ENCODE peak calls at places on chromosomes 16 and 17, in seven cellular contexts. Y is A549, J is IMR-90, G is upper lobe of left lung, D is HCT116, L is body of pancreas, S is testis. E is an unnamed sample.

GRCh38 chr17:57834146-57834741 is 15.6 kb downstream of the MRPS23 start:
- DNase-seq in Y (no peak), J (no peak), G (no peak), D (no peak), L (peak), S (peak), E (no peak)

GRCh38 chr17:58648236-58648635 is 43.6 kb downstream of the TEX14 start:
- DNase-seq in Y (no peak), J (no peak), G (no peak), D (no peak), L (no peak), S (no peak), E (no peak)

GRCh38 chr17:40366076-40366860 is 1.7 kb upstream of the GJD3 start:
- DNase-seq in Y (no peak), J (no peak), G (no peak), D (no peak), L (no peak), S (no peak), E (no peak)

GRCh38 chr16:74111583-74111982 is 185.0 kb upstream of the PSMD7 start:
- DNase-seq in Y (no peak), J (no peak), G (no peak), D (no peak), L (no peak), S (no peak), E (no peak)

GRCh38 chr17:74682028-74682427 is 30.7 kb downstream of the CD300LF start:
- DNase-seq in Y (no peak), J (no peak), G (no peak), D (no peak), L (no peak), S (no peak), E (no peak)

GRCh38 chr17:4742629-4743028 is 2.9 kb upstream of the CXCL16 start:
- DNase-seq in Y (no peak), J (no peak), G (no peak), D (no peak), L (no peak), S (no peak), E (no peak)

GRCh38 chr16:62752837-62753236 is 716.6 kb upstream of the CDH8 start:
- DNase-seq in Y (no peak), J (no peak), G (no peak), D (no peak), L (no peak), S (no peak), E (no peak)

GRCh38 chr17:63151981-63152523 is 186.0 kb downstream of the TANC2 start:
- DNase-seq in Y (no peak), J (peak), G (no peak), D (no peak), L (no peak), S (no peak), E (no peak)

GRCh38 chr17:38685485-38685884 is 10.7 kb upstream of the EPOP start:
- DNase-seq in Y (no peak), J (no peak), G (peak), D (no peak), L (no peak), S (no peak), E (no peak)

GRCh38 chr16:21038197-21038596 is 112.4 kb downstream of the DNAH3 start:
- DNase-seq in Y (no peak), J (no peak), G (no peak), D (no peak), L (no peak), S (no peak), E (no peak)

GRCh38 chr17:16919663-16920627 is 52.0 kb downstream of the TNFRSF13B start:
- DNase-seq in Y (no peak), J (no peak), G (no peak), D (no peak), L (no peak), S (no peak), E (no peak)

GRCh38 chr16:27377666-27378485 is 24.1 kb upstream of the IL21R start:
- DNase-seq in Y (no peak), J (no peak), G (no peak), D (no peak), L (no peak), S (no peak), E (peak)

GRCh38 chr17:35041390-35041789 is 22.1 kb downstream of the RFFL start:
- DNase-seq in Y (no peak), J (no peak), G (no peak), D (no peak), L (no peak), S (no peak), E (no peak)

GRCh38 chr17:30550512-30551273 is 73.5 kb downstream of the GOSR1 start:
- DNase-seq in Y (no peak), J (peak), G (no peak), D (peak), L (no peak), S (no peak), E (peak)

GRCh38 chr16:13112639-13113038 is 211.2 kb downstream of the SHISA9 start:
- DNase-seq in Y (no peak), J (no peak), G (no peak), D (no peak), L (no peak), S (no peak), E (no peak)

GRCh38 chr16:66899310-66899944 is 19.1 kb downstream of the PDP2 start:
- DNase-seq in Y (no peak), J (peak), G (no peak), D (no peak), L (no peak), S (no peak), E (no peak)

GRCh38 chr16:68367034-68367433 is 56.2 kb downstream of the PRMT7 start:
- DNase-seq in Y (peak), J (peak), G (no peak), D (peak), L (no peak), S (peak), E (no peak)

GRCh38 chr16:17258848-17259713 is 211.7 kb downstream of the XYLT1 start:
- DNase-seq in Y (peak), J (peak), G (peak), D (no peak), L (no peak), S (no peak), E (no peak)

DNA sequence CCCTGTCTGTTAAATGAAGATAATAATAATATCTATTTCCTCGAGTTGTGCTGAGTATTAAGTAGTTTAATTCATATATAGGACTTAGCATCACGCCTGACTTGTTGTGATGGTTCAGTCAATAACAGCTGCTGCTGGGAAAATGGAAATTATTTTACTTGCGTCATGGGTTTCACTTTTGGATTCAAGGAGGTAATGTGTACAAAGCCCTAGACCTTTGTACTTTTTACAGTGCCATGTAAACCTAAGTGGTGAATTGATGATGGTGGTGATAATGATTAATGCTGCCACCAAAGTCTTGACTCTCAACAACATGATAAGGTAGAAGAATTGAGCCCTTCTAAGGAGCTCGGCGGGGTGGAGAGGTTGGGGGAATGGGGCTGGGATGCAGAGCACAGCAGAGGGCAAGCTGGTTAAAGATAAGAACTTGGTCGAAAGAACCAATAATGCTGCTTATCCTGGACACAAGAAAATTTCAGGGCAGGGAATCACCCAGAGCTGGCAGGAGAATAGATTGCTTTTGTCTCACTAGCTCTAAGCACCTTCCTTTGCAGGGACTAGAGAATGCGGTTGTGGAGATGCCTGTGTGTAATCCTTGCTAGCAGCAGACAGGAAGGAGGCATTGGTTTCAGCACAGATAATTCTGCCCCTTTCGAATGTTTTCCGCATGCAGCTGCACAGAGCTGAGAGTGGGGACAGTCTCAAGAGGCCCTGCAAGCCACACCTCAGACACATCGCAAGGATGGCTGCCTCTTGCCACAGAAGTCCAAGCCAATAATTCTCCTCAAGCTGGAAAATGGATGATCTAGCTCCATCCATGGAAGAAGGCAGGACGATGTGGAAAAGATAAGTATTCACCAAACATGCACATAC is 187.1 kb downstream of the TMEM114 start:
- DNase-seq in Y (no peak), J (no peak), G (no peak), D (no peak), L (no peak), S (no peak), E (no peak)
- H3K4me3 ChIP-seq in Y (no peak), J (no peak), G (no peak), D (no peak), L (no peak), S (no peak), E (no peak)

GRCh38 chr16:49539758-49540157 is 166.2 kb downstream of the C16orf78 start:
- DNase-seq in Y (no peak), J (no peak), G (no peak), D (no peak), L (no peak), S (no peak), E (no peak)

GRCh38 chr16:49540836-49541235 is 167.2 kb downstream of the C16orf78 start:
- DNase-seq in Y (no peak), J (no peak), G (no peak), D (no peak), L (no peak), S (no peak), E (no peak)

GRCh38 chr16:49544828-49545227 is 171.2 kb downstream of the C16orf78 start:
- DNase-seq in Y (no peak), J (no peak), G (no peak), D (no peak), L (no peak), S (no peak), E (no peak)

GRCh38 chr16:49543315-49543946 is 169.8 kb downstream of the C16orf78 start:
- DNase-seq in Y (no peak), J (no peak), G (no peak), D (no peak), L (no peak), S (no peak), E (no peak)

GRCh38 chr16:49542391-49542891 is 168.8 kb downstream of the C16orf78 start:
- DNase-seq in Y (no peak), J (no peak), G (no peak), D (no peak), L (no peak), S (no peak), E (no peak)
- TF ChIP-seq CTCF in Y (no peak), J (no peak), G (no peak), D (no peak), L (no peak), S (no peak), E (no peak)

DNA sequence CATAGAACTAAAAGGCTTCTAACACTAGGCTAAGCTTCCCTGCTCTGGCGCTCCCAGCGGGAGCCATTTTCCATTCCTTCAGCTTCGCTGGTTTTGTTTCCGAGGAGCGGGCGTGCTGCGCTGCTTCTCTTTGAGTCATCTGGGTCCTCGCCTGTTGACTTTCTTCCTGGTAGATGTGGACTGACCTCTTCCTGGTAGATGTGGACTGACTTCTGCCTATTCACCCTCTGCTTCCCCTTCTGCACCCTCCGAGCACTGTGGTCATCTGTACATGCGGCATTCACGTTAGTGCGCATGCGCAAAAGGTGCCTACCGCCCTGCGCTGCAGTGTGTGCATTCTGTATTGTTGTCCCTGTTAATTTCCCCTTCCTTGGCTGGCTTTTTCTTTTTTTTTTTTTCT is 40.8 kb upstream of the SEC14L1 start:
- DNase-seq in Y (no peak), J (no peak), G (no peak), D (no peak), L (no peak), S (peak), E (peak)
- TF ChIP-seq POLR2A in Y (no peak), J (no peak), G (peak), D (no peak), L (peak), S (no peak), E (no peak)

DNA sequence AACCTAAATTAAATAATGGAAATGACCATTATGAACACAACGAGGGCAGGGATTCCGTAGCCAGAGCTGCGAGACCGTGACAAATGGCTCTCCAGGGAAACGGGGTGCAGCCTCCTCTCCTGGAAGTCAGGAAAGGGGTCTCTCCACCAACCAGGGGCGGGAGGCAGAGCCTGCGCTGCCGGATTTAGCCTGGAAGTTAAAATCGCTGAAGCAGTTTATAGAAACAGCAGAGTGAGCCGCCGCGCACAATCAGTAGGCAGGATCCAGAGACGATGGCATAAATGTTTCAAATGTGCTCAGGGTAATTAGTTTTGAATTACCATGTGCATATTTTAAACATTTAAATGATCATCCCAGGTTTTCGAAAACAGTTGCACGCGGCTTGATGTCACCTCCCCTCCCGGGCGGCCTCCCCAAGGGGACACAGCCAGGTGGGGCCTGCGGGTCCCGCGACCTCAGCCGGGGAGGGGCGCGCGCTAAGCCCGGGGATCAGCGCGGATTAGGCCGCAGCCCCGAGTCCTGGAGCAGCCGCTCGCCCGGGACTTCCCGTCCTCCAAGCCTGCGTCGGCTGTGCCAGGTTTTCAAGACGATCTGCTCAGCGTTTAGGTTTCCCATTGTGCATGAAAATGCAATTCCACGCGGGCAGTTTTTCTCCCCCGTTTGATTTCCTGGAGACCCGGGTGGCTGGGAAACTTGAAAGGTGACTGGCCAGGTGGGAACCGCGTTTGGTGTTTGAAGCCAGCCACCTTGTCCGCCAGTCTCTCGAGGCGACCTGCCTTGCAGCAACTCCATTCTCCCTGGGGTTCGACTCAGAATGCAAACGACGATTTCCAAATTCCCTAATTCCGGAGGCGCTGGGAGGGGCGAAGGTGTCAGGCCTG is 78.3 kb downstream of the RPA1 start:
- DNase-seq in Y (no peak), J (peak), G (peak), D (no peak), L (no peak), S (peak), E (no peak)
- H3K4me3 ChIP-seq in Y (no peak), J (no peak), G (no peak), D (no peak), L (no peak), S (peak), E (no peak)

E was measured in lower leg skin.